ENCODE peak calls at places on chromosomes 5 and 9, in eight cellular contexts. One of them, this sample, is unnamed.

GRCh38 chr5:141598389-141599360 is 20.1 kb downstream of the DIAPH1 start:
- DNase-seq in neuronal stem cell: no peak
- DNase-seq in pancreas: no peak
- DNase-seq in GM12864: no peak
- DNase-seq in NB4: no peak
- DNase-seq in CD4-positive, CD25-positive, alpha-beta regulatory T cell: no peak
- DNase-seq in epithelial cell of esophagus: no peak
- DNase-seq in kidney: no peak
- DNase-seq in this sample: no peak

GRCh38 chr5:98771389-98772109 is 1.9 kb upstream of the RGMB start:
- DNase-seq in pancreas: no peak
- DNase-seq in NB4: peak; percentile 76
- DNase-seq in GM12864: peak; percentile 65
- DNase-seq in kidney: no peak
- DNase-seq in neuronal stem cell: peak; percentile 86
- DNase-seq in CD4-positive, CD25-positive, alpha-beta regulatory T cell: peak; percentile 79
- DNase-seq in epithelial cell of esophagus: peak; percentile 91
- DNase-seq in this sample: no peak

GRCh38 chr9:959914-960313 is 16.5 kb upstream of the DMRT3 start:
- DNase-seq in CD4-positive, CD25-positive, alpha-beta regulatory T cell: no peak
- DNase-seq in NB4: no peak
- DNase-seq in neuronal stem cell: no peak
- DNase-seq in pancreas: no peak
- DNase-seq in epithelial cell of esophagus: peak; percentile 68
- DNase-seq in GM12864: no peak
- DNase-seq in kidney: no peak
- DNase-seq in this sample: no peak

GRCh38 chr9:36818242-36818938 is 215.7 kb downstream of the PAX5 start:
- DNase-seq in neuronal stem cell: no peak
- DNase-seq in NB4: no peak
- DNase-seq in pancreas: no peak
- DNase-seq in CD4-positive, CD25-positive, alpha-beta regulatory T cell: no peak
- DNase-seq in epithelial cell of esophagus: peak; percentile 5
- DNase-seq in GM12864: no peak
- DNase-seq in kidney: peak; percentile 70
- DNase-seq in this sample: no peak

GRCh38 chr5:170107674-170108073 is 2.0 kb downstream of the FOXI1 start:
- DNase-seq in kidney: no peak
- DNase-seq in GM12864: no peak
- DNase-seq in NB4: no peak
- DNase-seq in pancreas: no peak
- DNase-seq in epithelial cell of esophagus: no peak
- DNase-seq in neuronal stem cell: no peak
- DNase-seq in CD4-positive, CD25-positive, alpha-beta regulatory T cell: no peak
- DNase-seq in this sample: no peak

GRCh38 chr5:118295045-118295444 is 693.3 kb downstream of the DTWD2 start:
- DNase-seq in NB4: no peak
- DNase-seq in neuronal stem cell: no peak
- DNase-seq in kidney: no peak
- DNase-seq in epithelial cell of esophagus: no peak
- DNase-seq in GM12864: no peak
- DNase-seq in CD4-positive, CD25-positive, alpha-beta regulatory T cell: no peak
- DNase-seq in pancreas: no peak
- DNase-seq in this sample: no peak

GRCh38 chr9:136297016-136297691 is 6.7 kb downstream of the CCDC187 start:
- DNase-seq in GM12864: no peak
- DNase-seq in kidney: peak; percentile 78
- DNase-seq in pancreas: peak; percentile 96
- DNase-seq in neuronal stem cell: no peak
- DNase-seq in epithelial cell of esophagus: peak; percentile 92
- DNase-seq in CD4-positive, CD25-positive, alpha-beta regulatory T cell: no peak
- DNase-seq in NB4: no peak
- DNase-seq in this sample: no peak

GRCh38 chr5:14664270-14665109 is at the start of gene OTULIN:
- DNase-seq in kidney: peak; percentile 97
- DNase-seq in pancreas: peak; percentile 96
- DNase-seq in CD4-positive, CD25-positive, alpha-beta regulatory T cell: peak; percentile 86
- DNase-seq in GM12864: peak; percentile 76
- DNase-seq in NB4: peak; percentile 97
- DNase-seq in epithelial cell of esophagus: peak; percentile 87
- DNase-seq in neuronal stem cell: peak; percentile 89
- DNase-seq in this sample: peak; percentile 96

GRCh38 chr5:36887532-36887931 is 11.0 kb downstream of the NIPBL start:
- DNase-seq in epithelial cell of esophagus: peak; percentile 80
- DNase-seq in GM12864: no peak
- DNase-seq in neuronal stem cell: no peak
- DNase-seq in CD4-positive, CD25-positive, alpha-beta regulatory T cell: no peak
- DNase-seq in NB4: no peak
- DNase-seq in pancreas: no peak
- DNase-seq in kidney: no peak
- DNase-seq in this sample: no peak

GRCh38 chr9:130607640-130608420 is 28.5 kb downstream of the FUBP3 start:
- DNase-seq in epithelial cell of esophagus: no peak
- DNase-seq in kidney: no peak
- DNase-seq in pancreas: no peak
- DNase-seq in neuronal stem cell: no peak
- DNase-seq in CD4-positive, CD25-positive, alpha-beta regulatory T cell: no peak
- DNase-seq in GM12864: no peak
- DNase-seq in NB4: no peak
- DNase-seq in this sample: no peak

GRCh38 chr5:66232701-66233100 is 88.6 kb downstream of the SREK1 start:
- DNase-seq in kidney: no peak
- DNase-seq in NB4: no peak
- DNase-seq in pancreas: no peak
- DNase-seq in CD4-positive, CD25-positive, alpha-beta regulatory T cell: no peak
- DNase-seq in GM12864: no peak
- DNase-seq in neuronal stem cell: no peak
- DNase-seq in epithelial cell of esophagus: peak; percentile 38
- DNase-seq in this sample: no peak

GRCh38 chr5:17805426-17805825 is 171.2 kb downstream of the TAF11L14 start:
- DNase-seq in CD4-positive, CD25-positive, alpha-beta regulatory T cell: no peak
- DNase-seq in neuronal stem cell: no peak
- DNase-seq in NB4: peak; percentile 28
- DNase-seq in pancreas: no peak
- DNase-seq in GM12864: no peak
- DNase-seq in epithelial cell of esophagus: peak; percentile 97
- DNase-seq in kidney: no peak
- DNase-seq in this sample: no peak

GRCh38 chr5:84088996-84089395 is 295.7 kb downstream of the EDIL3 start:
- DNase-seq in CD4-positive, CD25-positive, alpha-beta regulatory T cell: no peak
- DNase-seq in kidney: no peak
- DNase-seq in neuronal stem cell: no peak
- DNase-seq in NB4: peak; percentile 37
- DNase-seq in pancreas: no peak
- DNase-seq in epithelial cell of esophagus: peak; percentile 60
- DNase-seq in GM12864: no peak
- DNase-seq in this sample: no peak

GRCh38 chr9:99101271-99101670 is 3.6 kb upstream of the TGFBR1 start:
- DNase-seq in neuronal stem cell: no peak
- DNase-seq in kidney: no peak
- DNase-seq in NB4: no peak
- DNase-seq in pancreas: no peak
- DNase-seq in CD4-positive, CD25-positive, alpha-beta regulatory T cell: no peak
- DNase-seq in GM12864: no peak
- DNase-seq in epithelial cell of esophagus: peak; percentile 47
- DNase-seq in this sample: no peak

GRCh38 chr5:178483620-178484019 is 106.6 kb downstream of the COL23A1 start:
- DNase-seq in neuronal stem cell: no peak
- DNase-seq in GM12864: no peak
- DNase-seq in CD4-positive, CD25-positive, alpha-beta regulatory T cell: peak; percentile 65
- DNase-seq in kidney: no peak
- DNase-seq in epithelial cell of esophagus: no peak
- DNase-seq in NB4: peak; percentile 93
- DNase-seq in pancreas: no peak
- DNase-seq in this sample: no peak

DNA sequence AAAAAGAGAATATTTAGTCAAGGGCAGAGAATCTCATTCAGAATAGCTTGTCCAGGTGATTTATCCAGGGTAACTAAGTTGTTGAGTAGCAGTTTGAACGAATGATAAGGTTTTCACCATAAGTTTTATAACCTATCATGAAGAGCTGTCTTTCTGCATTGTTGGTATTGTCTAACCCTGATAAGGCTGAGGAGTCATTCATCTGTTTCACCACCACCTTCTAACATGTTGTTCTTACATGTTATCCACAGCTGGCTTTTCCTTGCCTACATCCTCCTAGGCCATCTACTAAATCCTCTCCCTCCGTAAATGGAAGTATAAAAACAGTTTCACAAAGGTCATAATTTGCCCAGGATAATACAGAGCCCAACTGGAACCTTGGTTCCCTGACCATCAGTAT is 24.1 kb downstream of the ZNF462 start:
- DNase-seq in neuronal stem cell: no peak
- DNase-seq in GM12864: no peak
- DNase-seq in CD4-positive, CD25-positive, alpha-beta regulatory T cell: no peak
- DNase-seq in pancreas: no peak
- DNase-seq in kidney: no peak
- DNase-seq in epithelial cell of esophagus: peak; percentile 63
- DNase-seq in NB4: no peak
- DNase-seq in this sample: no peak
- H3K4me3 ChIP-seq in neuronal stem cell: no peak overlapping the region
- H3K4me3 ChIP-seq in GM12864: no peak overlapping the region
- H3K4me3 ChIP-seq in CD4-positive, CD25-positive, alpha-beta regulatory T cell: no peak overlapping the region
- H3K4me3 ChIP-seq in pancreas: no peak overlapping the region
- H3K4me3 ChIP-seq in kidney: no peak overlapping the region
- H3K4me3 ChIP-seq in epithelial cell of esophagus: no peak overlapping the region
- H3K4me3 ChIP-seq in NB4: no peak overlapping the region
- H3K4me3 ChIP-seq in this sample: no peak overlapping the region

DNA sequence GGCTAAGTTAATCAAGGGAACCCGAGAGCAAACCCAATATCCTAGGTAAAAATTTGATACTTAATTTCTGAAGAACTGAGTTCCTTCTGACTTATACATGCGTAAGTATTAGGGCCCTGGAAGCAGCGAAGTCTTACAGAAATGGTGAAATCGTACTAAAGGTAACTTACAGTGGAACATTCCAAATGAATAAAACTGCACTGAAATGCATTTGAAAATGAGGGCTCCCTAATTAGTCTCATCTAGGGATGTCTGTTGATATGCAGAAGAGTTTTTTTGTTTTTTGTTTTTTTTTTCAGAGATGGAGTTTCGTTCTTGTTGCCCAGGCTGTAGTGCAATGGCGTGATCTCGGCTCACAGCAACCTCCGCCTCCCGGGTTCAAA is 10.4 kb upstream of the NANS start:
- DNase-seq in epithelial cell of esophagus: no peak
- DNase-seq in neuronal stem cell: no peak
- DNase-seq in CD4-positive, CD25-positive, alpha-beta regulatory T cell: no peak
- DNase-seq in kidney: no peak
- DNase-seq in GM12864: no peak
- DNase-seq in NB4: no peak
- DNase-seq in pancreas: no peak
- DNase-seq in this sample: no peak
- H3K4me3 ChIP-seq in epithelial cell of esophagus: no peak overlapping the region
- H3K4me3 ChIP-seq in neuronal stem cell: no peak overlapping the region
- H3K4me3 ChIP-seq in CD4-positive, CD25-positive, alpha-beta regulatory T cell: peak overlapping the region; percentile 70
- H3K4me3 ChIP-seq in kidney: no peak overlapping the region
- H3K4me3 ChIP-seq in GM12864: peak overlapping the region; percentile 54
- H3K4me3 ChIP-seq in NB4: peak overlapping the region; percentile 91
- H3K4me3 ChIP-seq in pancreas: no peak overlapping the region
- H3K4me3 ChIP-seq in this sample: peak overlapping the region; percentile 23

GRCh38 chr9:76394896-76395244 is 644 bp upstream of the RFK start:
- DNase-seq in epithelial cell of esophagus: no peak
- DNase-seq in kidney: peak; percentile 73
- DNase-seq in GM12864: no peak
- DNase-seq in CD4-positive, CD25-positive, alpha-beta regulatory T cell: no peak
- DNase-seq in NB4: peak; percentile 89
- DNase-seq in neuronal stem cell: no peak
- DNase-seq in pancreas: peak; percentile 28
- DNase-seq in this sample: no peak

GRCh38 chr9:76396597-76396996 is 2.4 kb upstream of the RFK start:
- DNase-seq in pancreas: no peak
- DNase-seq in NB4: no peak
- DNase-seq in neuronal stem cell: no peak
- DNase-seq in kidney: peak; percentile 62
- DNase-seq in GM12864: no peak
- DNase-seq in epithelial cell of esophagus: no peak
- DNase-seq in CD4-positive, CD25-positive, alpha-beta regulatory T cell: no peak
- DNase-seq in this sample: no peak

GRCh38 chr9:76394023-76394895 is at the start of gene RFK:
- DNase-seq in CD4-positive, CD25-positive, alpha-beta regulatory T cell: peak; percentile 96
- DNase-seq in epithelial cell of esophagus: peak; percentile 95
- DNase-seq in NB4: peak; percentile 90
- DNase-seq in kidney: peak; percentile 97
- DNase-seq in pancreas: peak; percentile 95
- DNase-seq in neuronal stem cell: peak; percentile 92
- DNase-seq in GM12864: peak; percentile 59
- DNase-seq in this sample: peak; percentile 93

GRCh38 chr9:76396144-76396543 is 1.9 kb upstream of the RFK start:
- DNase-seq in CD4-positive, CD25-positive, alpha-beta regulatory T cell: no peak
- DNase-seq in pancreas: no peak
- DNase-seq in neuronal stem cell: no peak
- DNase-seq in kidney: no peak
- DNase-seq in epithelial cell of esophagus: no peak
- DNase-seq in GM12864: no peak
- DNase-seq in NB4: no peak
- DNase-seq in this sample: no peak

DNA sequence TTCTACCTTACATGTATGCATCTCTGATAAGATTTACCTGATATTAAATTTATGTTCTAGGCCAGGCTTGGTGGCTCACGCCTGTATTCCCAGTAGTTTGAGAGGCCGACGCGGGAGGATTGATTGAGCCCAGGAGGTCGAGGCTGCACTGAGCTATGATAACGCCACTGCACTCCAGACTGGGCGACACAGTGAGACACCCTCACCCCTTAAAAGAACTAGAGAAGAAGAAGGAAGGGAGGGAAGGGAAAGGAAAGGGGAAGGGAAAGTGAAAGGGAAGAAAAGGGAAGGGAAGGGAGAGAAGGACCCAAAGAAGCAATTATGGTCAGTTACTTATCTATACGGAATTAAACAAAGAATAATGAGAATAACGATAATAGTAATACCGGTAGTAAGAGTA is 1.2 kb upstream of the RFK start:
- DNase-seq in pancreas: no peak
- DNase-seq in GM12864: no peak
- DNase-seq in CD4-positive, CD25-positive, alpha-beta regulatory T cell: no peak
- DNase-seq in neuronal stem cell: no peak
- DNase-seq in epithelial cell of esophagus: no peak
- DNase-seq in kidney: no peak
- DNase-seq in NB4: peak; percentile 4
- DNase-seq in this sample: no peak
- H3K4me3 ChIP-seq in pancreas: peak overlapping the region; percentile 98
- H3K4me3 ChIP-seq in GM12864: peak overlapping the region; percentile 93
- H3K4me3 ChIP-seq in CD4-positive, CD25-positive, alpha-beta regulatory T cell: peak overlapping the region; percentile 91
- H3K4me3 ChIP-seq in neuronal stem cell: peak overlapping the region; percentile 98
- H3K4me3 ChIP-seq in epithelial cell of esophagus: no peak overlapping the region
- H3K4me3 ChIP-seq in kidney: peak overlapping the region; percentile 90
- H3K4me3 ChIP-seq in NB4: peak overlapping the region; percentile 82
- H3K4me3 ChIP-seq in this sample: peak overlapping the region; percentile 91

DNA sequence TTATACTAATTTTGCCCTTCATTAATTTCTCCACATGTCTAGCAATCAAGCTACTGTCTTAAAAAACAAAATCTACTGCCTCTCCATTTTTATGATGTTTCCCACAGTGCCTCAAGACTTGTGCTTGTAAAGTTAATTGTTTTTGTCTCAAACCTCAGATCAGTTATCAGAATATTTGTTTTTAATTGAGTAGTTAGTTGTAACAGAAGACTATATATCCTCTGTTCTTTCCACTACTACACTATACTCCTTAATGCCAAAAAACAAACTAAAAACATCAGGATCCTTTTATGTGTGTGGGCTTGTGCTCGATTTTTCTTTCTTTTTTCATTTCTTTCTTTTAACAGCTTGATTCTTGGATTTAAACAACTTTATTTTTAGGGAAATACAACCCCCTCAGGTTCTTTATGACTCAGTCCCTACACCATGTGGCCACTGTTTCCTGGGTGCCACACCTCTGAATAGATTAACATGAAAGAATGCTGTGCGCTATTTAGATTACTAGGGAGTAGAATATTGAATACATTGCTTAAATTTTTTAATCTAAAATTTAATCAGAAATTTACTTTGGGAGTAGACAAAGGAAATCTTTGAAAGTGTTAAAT is 1.2 kb downstream of the ASPN start:
- DNase-seq in NB4: no peak
- DNase-seq in GM12864: peak; percentile 10
- DNase-seq in neuronal stem cell: no peak
- DNase-seq in kidney: no peak
- DNase-seq in CD4-positive, CD25-positive, alpha-beta regulatory T cell: no peak
- DNase-seq in pancreas: no peak
- DNase-seq in epithelial cell of esophagus: peak; percentile 68
- DNase-seq in this sample: no peak
- H3K4me3 ChIP-seq in NB4: no peak overlapping the region
- H3K4me3 ChIP-seq in GM12864: no peak overlapping the region
- H3K4me3 ChIP-seq in neuronal stem cell: no peak overlapping the region
- H3K4me3 ChIP-seq in kidney: no peak overlapping the region
- H3K4me3 ChIP-seq in CD4-positive, CD25-positive, alpha-beta regulatory T cell: peak overlapping the region; percentile 38
- H3K4me3 ChIP-seq in pancreas: no peak overlapping the region
- H3K4me3 ChIP-seq in epithelial cell of esophagus: no peak overlapping the region
- H3K4me3 ChIP-seq in this sample: no peak overlapping the region